ENCODE peak calls at places on chromosome 1, in ten cellular contexts. S, T, F, M, O, D, K, P, B and C are unnamed samples.

GRCh38 chr1:223683586-223684487 is 18.3 kb upstream of the CAPN8 start:
- DNase-seq in F (no peak), K (no peak), O (peak; percentile 45), P (no peak), T (no peak), M (peak; percentile 60), D (no peak), B (no peak), S (peak; percentile 60), C (peak; percentile 61)

GRCh38 chr1:56709269-56709880 is 64.3 kb downstream of the PRKAA2 start:
- DNase-seq in F (peak; percentile 45), S (peak; percentile 32), B (peak; percentile 27), O (peak; percentile 51), T (no peak), P (no peak), D (peak; percentile 50), K (no peak), M (no peak), C (peak; percentile 80)

GRCh38 chr1:88608139-88608943 is 75.7 kb upstream of the PKN2 start:
- DNase-seq in T (no peak), D (peak; percentile 12), O (peak; percentile 17), B (no peak), M (no peak), F (peak; percentile 32), S (peak; percentile 29), K (no peak), P (no peak), C (peak; percentile 44)

GRCh38 chr1:83113686-83114085 is 885.2 kb downstream of the TTLL7 start:
- DNase-seq in F (no peak), P (no peak), O (no peak), D (peak; percentile 10), K (no peak), T (no peak), M (no peak), B (no peak), S (no peak), C (no peak)

GRCh38 chr1:197638316-197638715 is 137.0 kb downstream of the DENND1B start:
- DNase-seq in S (no peak), D (no peak), T (no peak), K (no peak), O (no peak), F (no peak), P (no peak), M (no peak), B (no peak), C (no peak)

GRCh38 chr1:108592030-108592759 is 32.3 kb downstream of the EEIG2 start:
- DNase-seq in B (no peak), D (no peak), F (no peak), S (no peak), P (no peak), T (no peak), O (peak; percentile 24), K (no peak), M (no peak), C (peak; percentile 38)

GRCh38 chr1:230208619-230209261 is 141.7 kb downstream of the GALNT2 start:
- DNase-seq in D (no peak), T (no peak), M (no peak), K (no peak), B (no peak), P (no peak), F (no peak), O (no peak), S (no peak), C (no peak)

GRCh38 chr1:3306583-3307285 is 147.7 kb upstream of the ARHGEF16 start:
- DNase-seq in T (no peak), B (peak; percentile 86), K (no peak), O (peak; percentile 91), M (no peak), P (no peak), F (no peak), S (no peak), D (peak; percentile 71), C (peak; percentile 61)

GRCh38 chr1:226135059-226135651 is 51.4 kb downstream of the ACBD3 start:
- DNase-seq in T (no peak), D (no peak), M (peak; percentile 68), B (no peak), K (peak; percentile 82), S (peak; percentile 80), P (no peak), F (no peak), O (peak; percentile 52), C (peak; percentile 26)

GRCh38 chr1:24864409-24864808 is 65.7 kb downstream of the RUNX3 start:
- DNase-seq in D (no peak), K (no peak), B (no peak), P (no peak), F (no peak), S (no peak), T (no peak), M (peak; percentile 26), O (no peak), C (no peak)

GRCh38 chr1:201533836-201534235 is 5.1 kb upstream of the NAV1 start:
- DNase-seq in F (no peak), O (peak; percentile 50), D (no peak), K (no peak), M (no peak), T (no peak), P (no peak), S (no peak), B (no peak), C (no peak)

GRCh38 chr1:37362990-37363389 is 111.4 kb upstream of the ZC3H12A start:
- DNase-seq in F (no peak), P (no peak), K (no peak), B (no peak), D (no peak), S (peak; percentile 70), O (no peak), M (no peak), T (no peak), C (no peak)

GRCh38 chr1:11690132-11690668 is 1.3 kb upstream of the DRAXIN start:
- DNase-seq in K (no peak), P (no peak), T (no peak), F (no peak), M (no peak), O (no peak), B (no peak), D (no peak), S (no peak), C (no peak)
- H3K4me3 ChIP-seq in K (no peak overlapping the region), P (peak overlapping the region; percentile 41), T (peak overlapping the region; percentile 63), F (peak overlapping the region; percentile 69), M (no peak overlapping the region), O (no peak overlapping the region), B (no peak overlapping the region), D (no peak overlapping the region), S (no peak overlapping the region), C (no peak overlapping the region)

DNA sequence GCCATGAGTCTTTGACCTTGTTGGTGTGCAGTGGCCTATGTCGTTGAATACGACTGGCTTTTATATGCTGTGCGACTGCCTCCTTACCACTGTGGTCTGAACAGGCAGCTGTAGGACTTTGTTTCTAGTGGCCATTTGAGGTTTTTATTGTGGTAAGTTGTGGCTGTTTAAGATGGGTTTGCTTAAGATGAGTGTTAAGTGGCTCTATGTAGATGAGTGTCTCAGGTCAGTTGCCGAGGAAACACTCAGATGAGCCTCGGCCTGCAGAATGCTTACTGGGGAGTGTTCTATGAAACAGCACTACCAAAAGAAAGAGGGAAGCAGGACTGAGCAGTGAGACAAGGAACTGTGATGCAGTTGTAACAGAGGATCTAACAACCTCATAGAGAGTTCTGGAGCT is 14.9 kb upstream of the CD1C start:
- DNase-seq in O (no peak), P (no peak), D (no peak), T (no peak), F (no peak), B (no peak), K (no peak), M (no peak), S (no peak), C (no peak)
- TF ChIP-seq CTCF in O (no peak), P (no peak), D (no peak), T (no peak), F (no peak), B (no peak), K (no peak), M (no peak), S (no peak), C (no peak)

DNA sequence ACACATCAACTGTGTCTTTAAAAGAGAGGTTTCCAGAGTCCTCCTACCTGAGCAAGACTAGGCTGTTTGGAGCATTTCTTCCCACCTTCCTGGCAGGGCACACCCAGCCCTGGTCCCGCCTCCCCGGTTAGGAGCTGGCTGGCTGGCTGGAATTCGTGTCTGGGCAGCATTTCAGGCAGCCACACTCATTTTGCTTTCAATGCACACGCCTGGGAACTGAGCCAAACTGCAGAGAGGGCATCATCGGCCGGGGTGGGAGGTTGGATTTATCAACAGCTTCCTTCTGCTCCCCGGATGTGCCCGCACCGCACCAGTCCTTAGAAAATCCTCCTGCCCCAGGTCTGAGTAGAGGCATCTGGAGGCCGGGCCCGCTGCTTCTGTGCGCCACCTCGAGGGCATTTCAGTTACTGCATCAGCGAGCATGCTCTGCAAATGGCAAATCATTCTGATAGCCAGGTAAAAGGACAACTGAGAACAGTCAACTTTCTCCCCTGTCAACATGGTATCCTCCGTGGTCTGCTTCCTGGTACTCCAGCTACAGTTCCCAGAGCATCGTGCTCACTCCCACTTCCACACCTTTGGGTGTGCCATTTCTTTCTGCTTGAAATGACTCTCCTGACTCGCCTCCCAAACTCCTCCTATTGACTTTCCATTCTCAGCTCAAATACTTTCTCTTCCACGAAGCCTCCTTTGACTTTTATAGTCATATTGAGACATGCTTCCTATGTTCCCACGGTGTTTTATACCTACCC is 20.6 kb downstream of the TCEA3 start:
- DNase-seq in F (peak; percentile 85), T (peak; percentile 86), O (peak; percentile 95), P (no peak), K (peak; percentile 89), S (peak; percentile 89), B (peak; percentile 83), D (peak; percentile 93), M (peak; percentile 89), C (peak; percentile 97)
- H3K4me3 ChIP-seq in F (peak overlapping the region; percentile 45), T (peak overlapping the region; percentile 41), O (no peak overlapping the region), P (peak overlapping the region; percentile 10), K (no peak overlapping the region), S (peak overlapping the region; percentile 14), B (no peak overlapping the region), D (no peak overlapping the region), M (no peak overlapping the region), C (no peak overlapping the region)

GRCh38 chr1:94698759-94699502 is 121.2 kb upstream of the SLC44A3 start:
- DNase-seq in P (no peak), B (no peak), S (no peak), F (peak; percentile 21), M (no peak), O (peak; percentile 90), K (no peak), T (no peak), D (peak; percentile 67), C (peak; percentile 67)
- TF ChIP-seq CTCF in P (no peak), B (no peak), S (no peak), F (peak; percentile 7), M (no peak), O (no peak), K (no peak), T (no peak), D (peak; percentile 5), C (no peak)